ENCODE peak calls at places on chromosomes 11 and 22, in six cellular contexts. One of them, this sample, is unnamed.

GRCh38 chr22:26942301-26942927 is 285.0 kb downstream of the MIAT start:
- DNase-seq in left lung: no peak
- DNase-seq in foreskin keratinocyte: no peak
- DNase-seq in coronary artery: no peak
- DNase-seq in pancreas: no peak
- DNase-seq in bronchial epithelial cell: no peak
- DNase-seq in this sample: no peak

GRCh38 chr11:108733479-108734116 is 68.7 kb downstream of the DDX10 start:
- DNase-seq in left lung: no peak
- DNase-seq in foreskin keratinocyte: peak
- DNase-seq in coronary artery: no peak
- DNase-seq in pancreas: no peak
- DNase-seq in bronchial epithelial cell: peak
- DNase-seq in this sample: no peak

GRCh38 chr11:134124660-134125451 is 56.0 kb downstream of the JAM3 start:
- DNase-seq in left lung: peak
- DNase-seq in foreskin keratinocyte: no peak
- DNase-seq in coronary artery: no peak
- DNase-seq in pancreas: peak
- DNase-seq in bronchial epithelial cell: no peak
- DNase-seq in this sample: no peak

GRCh38 chr22:20509344-20510047 is 2.1 kb downstream of the MED15 start:
- DNase-seq in left lung: no peak
- DNase-seq in foreskin keratinocyte: peak
- DNase-seq in coronary artery: peak
- DNase-seq in pancreas: peak
- DNase-seq in bronchial epithelial cell: peak
- DNase-seq in this sample: no peak

GRCh38 chr11:73295259-73295995 is 12.6 kb upstream of the ARHGEF17 start:
- DNase-seq in left lung: peak
- DNase-seq in foreskin keratinocyte: peak
- DNase-seq in coronary artery: no peak
- DNase-seq in pancreas: no peak
- DNase-seq in bronchial epithelial cell: peak
- DNase-seq in this sample: peak

GRCh38 chr11:120835601-120836228 is 188.2 kb upstream of the TBCEL start:
- DNase-seq in left lung: no peak
- DNase-seq in foreskin keratinocyte: no peak
- DNase-seq in coronary artery: no peak
- DNase-seq in pancreas: no peak
- DNase-seq in bronchial epithelial cell: peak
- DNase-seq in this sample: no peak

GRCh38 chr11:106072804-106073203 is 4.3 kb downstream of the KBTBD3 start:
- DNase-seq in left lung: no peak
- DNase-seq in foreskin keratinocyte: no peak
- DNase-seq in coronary artery: no peak
- DNase-seq in pancreas: no peak
- DNase-seq in bronchial epithelial cell: no peak
- DNase-seq in this sample: no peak

GRCh38 chr22:42962295-42963230 is 52.4 kb downstream of the PACSIN2 start:
- DNase-seq in left lung: peak
- DNase-seq in foreskin keratinocyte: no peak
- DNase-seq in coronary artery: no peak
- DNase-seq in pancreas: no peak
- DNase-seq in bronchial epithelial cell: no peak
- DNase-seq in this sample: no peak

GRCh38 chr11:77069336-77069968 is 2.7 kb downstream of the CAPN5 start:
- DNase-seq in left lung: no peak
- DNase-seq in foreskin keratinocyte: no peak
- DNase-seq in coronary artery: peak
- DNase-seq in pancreas: peak
- DNase-seq in bronchial epithelial cell: no peak
- DNase-seq in this sample: no peak

GRCh38 chr22:40512426-40513136 is 123.9 kb downstream of the MRTFA start:
- DNase-seq in left lung: no peak
- DNase-seq in foreskin keratinocyte: peak
- DNase-seq in coronary artery: peak
- DNase-seq in pancreas: no peak
- DNase-seq in bronchial epithelial cell: peak
- DNase-seq in this sample: no peak

GRCh38 chr22:45188779-45189178 is 25.1 kb downstream of the NUP50 start:
- DNase-seq in left lung: no peak
- DNase-seq in foreskin keratinocyte: no peak
- DNase-seq in coronary artery: no peak
- DNase-seq in pancreas: no peak
- DNase-seq in bronchial epithelial cell: no peak
- DNase-seq in this sample: no peak

GRCh38 chr11:123640677-123641494 is 13.5 kb downstream of the SCN3B start:
- DNase-seq in left lung: no peak
- DNase-seq in foreskin keratinocyte: no peak
- DNase-seq in coronary artery: no peak
- DNase-seq in pancreas: no peak
- DNase-seq in bronchial epithelial cell: peak
- DNase-seq in this sample: no peak

GRCh38 chr11:103364687-103365086 is 255.5 kb downstream of the DYNC2H1 start:
- DNase-seq in left lung: no peak
- DNase-seq in foreskin keratinocyte: no peak
- DNase-seq in coronary artery: no peak
- DNase-seq in pancreas: no peak
- DNase-seq in bronchial epithelial cell: no peak
- DNase-seq in this sample: no peak

GRCh38 chr11:73126804-73127480 is 15.2 kb downstream of the FCHSD2 start:
- DNase-seq in left lung: no peak
- DNase-seq in foreskin keratinocyte: no peak
- DNase-seq in coronary artery: no peak
- DNase-seq in pancreas: no peak
- DNase-seq in bronchial epithelial cell: no peak
- DNase-seq in this sample: no peak

GRCh38 chr11:73347067-73347466 is 29.1 kb upstream of the RELT start:
- DNase-seq in left lung: no peak
- DNase-seq in foreskin keratinocyte: no peak
- DNase-seq in coronary artery: no peak
- DNase-seq in pancreas: no peak
- DNase-seq in bronchial epithelial cell: no peak
- DNase-seq in this sample: no peak

GRCh38 chr22:30380011-30380410 is 7.2 kb downstream of the RNF215 start:
- DNase-seq in left lung: peak
- DNase-seq in foreskin keratinocyte: no peak
- DNase-seq in coronary artery: no peak
- DNase-seq in pancreas: no peak
- DNase-seq in bronchial epithelial cell: no peak
- DNase-seq in this sample: no peak

GRCh38 chr11:66871521-66871901 is 14.6 kb downstream of the LRFN4 start:
- DNase-seq in left lung: peak
- DNase-seq in foreskin keratinocyte: no peak
- DNase-seq in coronary artery: no peak
- DNase-seq in pancreas: no peak
- DNase-seq in bronchial epithelial cell: no peak
- DNase-seq in this sample: no peak

GRCh38 chr22:21841422-21841821 is 26.0 kb downstream of the MAPK1 start:
- DNase-seq in left lung: no peak
- DNase-seq in foreskin keratinocyte: no peak
- DNase-seq in coronary artery: no peak
- DNase-seq in pancreas: no peak
- DNase-seq in bronchial epithelial cell: no peak
- DNase-seq in this sample: no peak

GRCh38 chr11:57324154-57324885 is 432 bp downstream of the TNKS1BP1 start:
- DNase-seq in left lung: peak
- DNase-seq in foreskin keratinocyte: no peak
- DNase-seq in coronary artery: no peak
- DNase-seq in pancreas: peak
- DNase-seq in bronchial epithelial cell: no peak
- DNase-seq in this sample: peak

GRCh38 chr11:8906629-8907028 is 4.4 kb upstream of the AKIP1 start:
- DNase-seq in left lung: no peak
- DNase-seq in foreskin keratinocyte: peak
- DNase-seq in coronary artery: no peak
- DNase-seq in pancreas: no peak
- DNase-seq in bronchial epithelial cell: peak
- DNase-seq in this sample: no peak

GRCh38 chr11:111793863-111794262 is 27.7 kb upstream of the PPP2R1B start:
- DNase-seq in left lung: no peak
- DNase-seq in foreskin keratinocyte: peak
- DNase-seq in coronary artery: no peak
- DNase-seq in pancreas: no peak
- DNase-seq in bronchial epithelial cell: peak
- DNase-seq in this sample: no peak

GRCh38 chr11:64990222-64990918 is 6.4 kb downstream of the BATF2 start:
- DNase-seq in left lung: peak
- DNase-seq in foreskin keratinocyte: no peak
- DNase-seq in coronary artery: no peak
- DNase-seq in pancreas: no peak
- DNase-seq in bronchial epithelial cell: no peak
- DNase-seq in this sample: no peak

GRCh38 chr11:116697639-116698038 is 75.1 kb downstream of the BUD13 start:
- DNase-seq in left lung: no peak
- DNase-seq in foreskin keratinocyte: no peak
- DNase-seq in coronary artery: peak
- DNase-seq in pancreas: peak
- DNase-seq in bronchial epithelial cell: no peak
- DNase-seq in this sample: peak

DNA sequence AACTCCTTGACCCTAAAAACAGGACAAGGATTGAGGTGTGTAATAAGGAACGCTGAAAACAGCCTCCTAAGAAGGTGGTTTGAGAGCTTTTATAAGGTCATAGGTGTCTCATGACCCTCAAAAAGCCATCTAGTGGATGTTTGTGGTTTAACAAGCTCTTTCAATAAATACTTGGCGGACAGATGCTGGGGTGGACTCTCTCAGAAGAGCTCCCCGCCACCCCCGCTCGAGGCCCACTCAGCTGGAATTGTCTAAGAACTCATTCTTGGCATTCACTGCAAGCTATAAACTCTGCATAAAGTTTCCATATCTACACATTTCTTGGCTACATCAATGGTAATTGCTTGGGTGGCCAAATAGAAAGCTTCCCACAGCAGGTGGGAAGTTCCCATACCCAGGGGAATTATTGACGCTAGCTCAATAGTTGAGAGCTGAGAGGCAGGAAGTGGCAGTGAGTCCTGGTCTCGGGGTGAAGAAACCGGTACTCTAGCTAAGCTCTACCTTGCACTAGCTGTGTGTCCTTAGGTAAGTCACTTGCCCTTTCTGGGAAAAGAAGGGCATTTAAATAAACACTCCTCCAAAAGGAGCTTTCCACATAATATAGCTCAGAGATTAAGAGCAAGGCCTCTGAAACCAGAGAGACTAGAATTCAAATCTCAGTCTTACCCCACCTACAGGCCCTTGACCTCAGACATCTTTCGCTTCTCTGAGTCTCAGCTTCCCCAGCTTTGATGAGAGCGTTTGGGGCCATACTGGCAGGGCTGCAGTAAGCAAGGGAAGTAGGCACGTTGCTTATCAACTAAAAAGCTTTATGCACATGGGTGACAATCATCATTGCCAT is 6.4 kb downstream of the MS4A15 start:
- DNase-seq in left lung: no peak
- DNase-seq in foreskin keratinocyte: no peak
- DNase-seq in coronary artery: no peak
- DNase-seq in pancreas: peak
- DNase-seq in bronchial epithelial cell: no peak
- DNase-seq in this sample: no peak
- TF ChIP-seq CTCF in left lung: no peak
- TF ChIP-seq CTCF in foreskin keratinocyte: peak
- TF ChIP-seq CTCF in coronary artery: no peak
- TF ChIP-seq CTCF in pancreas: peak
- TF ChIP-seq CTCF in bronchial epithelial cell: peak
- TF ChIP-seq CTCF in this sample: peak

DNA sequence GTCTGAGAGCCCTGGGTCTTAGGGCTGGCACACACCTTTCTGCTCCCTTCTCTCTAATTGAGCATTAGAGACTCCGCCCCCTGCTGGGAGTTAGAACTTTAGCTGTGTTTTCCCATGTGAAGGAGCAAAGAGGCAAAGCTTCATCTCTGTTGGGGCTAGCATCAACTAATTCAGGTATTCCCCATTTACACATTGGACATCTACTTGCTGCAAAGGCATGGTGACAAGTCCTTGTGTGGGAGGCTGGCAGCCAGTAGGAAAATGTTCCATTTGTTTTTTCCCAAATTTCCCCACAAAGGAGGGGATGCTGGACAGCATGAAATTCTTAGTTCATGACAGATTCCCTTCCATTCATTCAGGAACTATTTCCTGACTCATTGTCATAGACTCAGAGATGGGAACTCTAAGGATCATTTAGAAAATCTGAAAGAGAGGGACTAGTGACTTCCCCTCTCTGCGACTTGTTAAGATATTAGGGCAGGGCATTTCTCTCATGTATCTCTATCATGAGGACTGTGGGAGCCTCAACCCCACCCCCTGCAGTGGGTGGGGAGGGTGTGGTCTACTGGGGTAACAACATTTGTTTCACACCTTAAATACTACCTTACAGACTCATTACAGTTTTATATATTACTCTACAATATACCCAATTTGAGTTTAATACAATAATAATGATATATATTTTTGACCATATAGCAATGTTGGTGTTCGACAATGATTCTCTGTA is 3.7 kb downstream of the CD44 start:
- DNase-seq in left lung: no peak
- DNase-seq in foreskin keratinocyte: no peak
- DNase-seq in coronary artery: no peak
- DNase-seq in pancreas: no peak
- DNase-seq in bronchial epithelial cell: peak
- DNase-seq in this sample: no peak
- TF ChIP-seq CTCF in left lung: no peak
- TF ChIP-seq CTCF in foreskin keratinocyte: no peak
- TF ChIP-seq CTCF in coronary artery: no peak
- TF ChIP-seq CTCF in pancreas: no peak
- TF ChIP-seq CTCF in bronchial epithelial cell: peak
- TF ChIP-seq CTCF in this sample: no peak

DNA sequence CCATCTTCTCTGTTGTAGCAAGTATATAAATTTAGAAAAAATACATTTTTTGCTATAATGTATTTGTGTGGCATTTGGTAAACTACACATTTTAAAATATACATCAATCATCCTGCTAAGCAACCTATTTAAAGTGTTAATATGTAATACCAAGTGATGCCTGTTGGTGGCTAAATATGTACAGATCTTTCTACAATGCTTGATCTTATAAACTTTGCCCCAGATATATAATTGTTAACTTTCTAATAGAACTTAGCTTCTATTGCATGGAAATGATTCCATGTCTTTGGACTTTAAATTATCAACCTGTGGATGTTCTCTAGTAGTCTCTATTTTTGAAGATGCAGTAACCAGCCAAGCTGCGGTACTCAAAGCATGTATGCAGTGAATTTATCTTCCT is 1260.4 kb upstream of the RAG2 start:
- DNase-seq in left lung: no peak
- DNase-seq in foreskin keratinocyte: no peak
- DNase-seq in coronary artery: no peak
- DNase-seq in pancreas: no peak
- DNase-seq in bronchial epithelial cell: peak
- DNase-seq in this sample: no peak
- TF ChIP-seq CTCF in left lung: no peak
- TF ChIP-seq CTCF in foreskin keratinocyte: peak
- TF ChIP-seq CTCF in coronary artery: no peak
- TF ChIP-seq CTCF in pancreas: no peak
- TF ChIP-seq CTCF in bronchial epithelial cell: no peak
- TF ChIP-seq CTCF in this sample: peak

DNA sequence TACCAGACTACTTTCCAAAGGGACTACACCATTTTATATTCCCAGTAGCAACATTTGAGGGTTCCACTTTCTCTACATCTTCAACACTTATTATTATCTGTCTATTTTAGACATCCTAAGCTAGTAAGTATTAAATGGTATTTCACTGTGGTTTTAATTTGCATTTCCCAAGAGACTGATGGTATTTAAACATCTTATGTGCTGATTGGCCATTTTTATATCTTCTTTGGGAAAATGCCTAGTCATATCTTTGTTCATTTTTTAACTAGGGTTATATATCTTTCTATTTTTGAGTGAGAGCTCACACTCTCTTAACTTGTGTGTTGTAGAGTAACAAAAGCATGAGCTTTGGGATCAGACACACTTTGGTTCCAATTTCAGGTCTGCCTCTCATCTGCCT is 73.7 kb downstream of the PRCP start:
- DNase-seq in left lung: no peak
- DNase-seq in foreskin keratinocyte: no peak
- DNase-seq in coronary artery: no peak
- DNase-seq in pancreas: no peak
- DNase-seq in bronchial epithelial cell: no peak
- DNase-seq in this sample: no peak
- TF ChIP-seq CTCF in left lung: no peak
- TF ChIP-seq CTCF in foreskin keratinocyte: no peak
- TF ChIP-seq CTCF in coronary artery: no peak
- TF ChIP-seq CTCF in pancreas: no peak
- TF ChIP-seq CTCF in bronchial epithelial cell: no peak
- TF ChIP-seq CTCF in this sample: no peak